ENCODE peak calls at places on chromosomes 12 and 14, in six cellular contexts. One of them, this sample, is unnamed. For H3K4me1, the result is how much of the 10 kb centered on the place peaks cover.

GRCh38 chr14:94532462-94532861 is 23.2 kb upstream of the SERPINA12 start:
- DNase-seq in spleen: no peak
- DNase-seq in CD4-positive, CD25-positive, alpha-beta regulatory T cell: no peak
- DNase-seq in left ventricle myocardium inferior: no peak
- DNase-seq in K562: no peak
- DNase-seq in hepatocyte: no peak
- DNase-seq in this sample: no peak

GRCh38 chr12:121787063-121787774 is 6.3 kb downstream of the RHOF start:
- DNase-seq in spleen: peak
- DNase-seq in CD4-positive, CD25-positive, alpha-beta regulatory T cell: peak
- DNase-seq in left ventricle myocardium inferior: no peak
- DNase-seq in K562: no peak
- DNase-seq in hepatocyte: no peak
- DNase-seq in this sample: no peak

GRCh38 chr14:69050235-69051184 is 71.4 kb upstream of the ACTN1 start:
- DNase-seq in spleen: no peak
- DNase-seq in CD4-positive, CD25-positive, alpha-beta regulatory T cell: no peak
- DNase-seq in left ventricle myocardium inferior: no peak
- DNase-seq in K562: no peak
- DNase-seq in hepatocyte: no peak
- DNase-seq in this sample: no peak

GRCh38 chr12:9068600-9068999 is 47.1 kb downstream of the A2M start:
- DNase-seq in spleen: no peak
- DNase-seq in CD4-positive, CD25-positive, alpha-beta regulatory T cell: no peak
- DNase-seq in left ventricle myocardium inferior: no peak
- DNase-seq in K562: no peak
- DNase-seq in hepatocyte: no peak
- DNase-seq in this sample: no peak

GRCh38 chr14:67982711-67983608 is 163.4 kb downstream of the RAD51B start:
- DNase-seq in spleen: no peak
- DNase-seq in CD4-positive, CD25-positive, alpha-beta regulatory T cell: no peak
- DNase-seq in left ventricle myocardium inferior: no peak
- DNase-seq in K562: no peak
- DNase-seq in hepatocyte: no peak
- DNase-seq in this sample: no peak

GRCh38 chr12:52259850-52260249 is 14.6 kb upstream of the KRT86 start:
- DNase-seq in spleen: peak
- DNase-seq in CD4-positive, CD25-positive, alpha-beta regulatory T cell: no peak
- DNase-seq in left ventricle myocardium inferior: no peak
- DNase-seq in K562: no peak
- DNase-seq in hepatocyte: no peak
- DNase-seq in this sample: no peak

GRCh38 chr14:72423957-72424356 is 469.9 kb downstream of the DPF3 start:
- DNase-seq in spleen: no peak
- DNase-seq in CD4-positive, CD25-positive, alpha-beta regulatory T cell: no peak
- DNase-seq in left ventricle myocardium inferior: no peak
- DNase-seq in K562: no peak
- DNase-seq in hepatocyte: no peak
- DNase-seq in this sample: no peak

GRCh38 chr14:23112359-23113178 is 6.5 kb downstream of the CEBPE start:
- DNase-seq in spleen: peak
- DNase-seq in CD4-positive, CD25-positive, alpha-beta regulatory T cell: no peak
- DNase-seq in left ventricle myocardium inferior: no peak
- DNase-seq in K562: peak
- DNase-seq in hepatocyte: no peak
- DNase-seq in this sample: no peak

GRCh38 chr12:6942331-6942665 is 1.3 kb upstream of the RNU7-1 start:
- DNase-seq in spleen: peak
- DNase-seq in CD4-positive, CD25-positive, alpha-beta regulatory T cell: no peak
- DNase-seq in left ventricle myocardium inferior: no peak
- DNase-seq in K562: no peak
- DNase-seq in hepatocyte: no peak
- DNase-seq in this sample: no peak

GRCh38 chr12:54041097-54041690 is 8.3 kb downstream of the HOXC5 start:
- DNase-seq in spleen: no peak
- DNase-seq in CD4-positive, CD25-positive, alpha-beta regulatory T cell: no peak
- DNase-seq in left ventricle myocardium inferior: no peak
- DNase-seq in K562: no peak
- DNase-seq in hepatocyte: no peak
- DNase-seq in this sample: no peak

GRCh38 chr14:69052181-69052601 is 73.1 kb upstream of the ACTN1 start:
- DNase-seq in spleen: no peak
- DNase-seq in CD4-positive, CD25-positive, alpha-beta regulatory T cell: no peak
- DNase-seq in left ventricle myocardium inferior: no peak
- DNase-seq in K562: no peak
- DNase-seq in hepatocyte: no peak
- DNase-seq in this sample: no peak

GRCh38 chr14:61598980-61599379 is 96.3 kb upstream of the HIF1A start:
- DNase-seq in spleen: no peak
- DNase-seq in CD4-positive, CD25-positive, alpha-beta regulatory T cell: no peak
- DNase-seq in left ventricle myocardium inferior: no peak
- DNase-seq in K562: no peak
- DNase-seq in hepatocyte: no peak
- DNase-seq in this sample: no peak

GRCh38 chr12:39626033-39626814 is 6.6 kb upstream of the ABCD2 start:
- DNase-seq in spleen: peak
- DNase-seq in CD4-positive, CD25-positive, alpha-beta regulatory T cell: no peak
- DNase-seq in left ventricle myocardium inferior: no peak
- DNase-seq in K562: peak
- DNase-seq in hepatocyte: no peak
- DNase-seq in this sample: no peak

GRCh38 chr14:22291406-22291805 is 297.6 kb downstream of the DAD1 start:
- DNase-seq in spleen: no peak
- DNase-seq in CD4-positive, CD25-positive, alpha-beta regulatory T cell: no peak
- DNase-seq in left ventricle myocardium inferior: no peak
- DNase-seq in K562: no peak
- DNase-seq in hepatocyte: no peak
- DNase-seq in this sample: no peak

GRCh38 chr12:62106547-62107175 is 153.5 kb upstream of the USP15 start:
- DNase-seq in spleen: no peak
- DNase-seq in CD4-positive, CD25-positive, alpha-beta regulatory T cell: no peak
- DNase-seq in left ventricle myocardium inferior: no peak
- DNase-seq in K562: no peak
- DNase-seq in hepatocyte: no peak
- DNase-seq in this sample: no peak

GRCh38 chr14:101178184-101179072 is 274.9 kb upstream of the RTL1 start:
- DNase-seq in spleen: peak
- DNase-seq in CD4-positive, CD25-positive, alpha-beta regulatory T cell: no peak
- DNase-seq in left ventricle myocardium inferior: no peak
- DNase-seq in K562: no peak
- DNase-seq in hepatocyte: no peak
- DNase-seq in this sample: no peak

GRCh38 chr12:68773582-68773981 is 27.6 kb downstream of the SLC35E3 start:
- DNase-seq in spleen: no peak
- DNase-seq in CD4-positive, CD25-positive, alpha-beta regulatory T cell: no peak
- DNase-seq in left ventricle myocardium inferior: no peak
- DNase-seq in K562: no peak
- DNase-seq in hepatocyte: no peak
- DNase-seq in this sample: no peak

GRCh38 chr12:14416658-14417057 is 51.2 kb downstream of the ATF7IP start:
- DNase-seq in spleen: no peak
- DNase-seq in CD4-positive, CD25-positive, alpha-beta regulatory T cell: peak
- DNase-seq in left ventricle myocardium inferior: no peak
- DNase-seq in K562: no peak
- DNase-seq in hepatocyte: peak
- DNase-seq in this sample: peak

GRCh38 chr12:57603758-57604453 is 718 bp upstream of the DTX3 start:
- DNase-seq in spleen: no peak
- DNase-seq in CD4-positive, CD25-positive, alpha-beta regulatory T cell: no peak
- DNase-seq in left ventricle myocardium inferior: peak
- DNase-seq in K562: no peak
- DNase-seq in hepatocyte: peak
- DNase-seq in this sample: no peak

DNA sequence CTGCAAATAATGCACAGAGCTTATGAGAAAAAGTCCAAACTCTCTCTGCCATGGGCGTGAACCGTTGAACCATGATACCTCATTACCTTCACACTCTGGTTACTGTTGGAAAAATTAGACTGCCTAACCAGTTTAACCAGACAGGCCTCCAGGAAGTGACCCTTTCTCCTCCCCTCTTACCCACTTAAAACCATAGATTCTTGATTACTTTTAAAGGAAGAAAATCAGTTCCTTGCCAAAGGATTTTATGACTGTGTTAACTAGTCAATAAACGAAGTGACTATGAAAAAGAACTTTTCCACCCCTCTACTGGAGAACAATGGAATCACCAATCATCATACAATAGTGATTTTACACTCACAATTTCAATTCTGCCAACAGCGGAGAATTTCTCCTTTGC is 254.0 kb upstream of the ATP2B1 start:
- DNase-seq in spleen: no peak
- DNase-seq in CD4-positive, CD25-positive, alpha-beta regulatory T cell: no peak
- DNase-seq in left ventricle myocardium inferior: no peak
- DNase-seq in K562: no peak
- DNase-seq in hepatocyte: no peak
- DNase-seq in this sample: no peak
- H3K4me1 ChIP-seq in spleen: under half
- H3K4me1 ChIP-seq in CD4-positive, CD25-positive, alpha-beta regulatory T cell: under half
- H3K4me1 ChIP-seq in left ventricle myocardium inferior: under half
- H3K4me1 ChIP-seq in K562: under half
- H3K4me1 ChIP-seq in hepatocyte: under half
- H3K4me1 ChIP-seq in this sample: under half

DNA sequence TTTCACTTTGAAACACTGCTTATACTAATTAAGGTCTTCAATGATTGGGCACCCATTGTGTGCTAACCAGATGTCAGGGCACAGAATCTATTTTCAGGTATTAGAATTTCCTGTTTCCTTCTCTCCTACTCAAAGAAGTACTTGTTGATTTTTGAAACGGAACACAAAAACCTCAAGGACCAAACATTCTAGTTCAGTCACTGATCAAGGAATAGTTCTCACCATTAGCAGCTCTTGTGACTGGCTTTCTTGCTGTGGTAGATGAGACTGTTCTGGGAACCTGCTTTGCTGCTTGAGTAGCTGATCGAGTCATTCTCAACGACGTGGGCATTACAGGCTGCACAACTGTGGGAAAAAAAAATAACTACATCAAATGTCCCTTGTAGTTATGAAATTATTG is 11.0 kb downstream of the DLGAP5 start:
- DNase-seq in spleen: no peak
- DNase-seq in CD4-positive, CD25-positive, alpha-beta regulatory T cell: no peak
- DNase-seq in left ventricle myocardium inferior: no peak
- DNase-seq in K562: no peak
- DNase-seq in hepatocyte: no peak
- DNase-seq in this sample: no peak
- H3K4me1 ChIP-seq in spleen: under half
- H3K4me1 ChIP-seq in CD4-positive, CD25-positive, alpha-beta regulatory T cell: under half
- H3K4me1 ChIP-seq in left ventricle myocardium inferior: under half
- H3K4me1 ChIP-seq in K562: under half
- H3K4me1 ChIP-seq in hepatocyte: under half
- H3K4me1 ChIP-seq in this sample: under half

DNA sequence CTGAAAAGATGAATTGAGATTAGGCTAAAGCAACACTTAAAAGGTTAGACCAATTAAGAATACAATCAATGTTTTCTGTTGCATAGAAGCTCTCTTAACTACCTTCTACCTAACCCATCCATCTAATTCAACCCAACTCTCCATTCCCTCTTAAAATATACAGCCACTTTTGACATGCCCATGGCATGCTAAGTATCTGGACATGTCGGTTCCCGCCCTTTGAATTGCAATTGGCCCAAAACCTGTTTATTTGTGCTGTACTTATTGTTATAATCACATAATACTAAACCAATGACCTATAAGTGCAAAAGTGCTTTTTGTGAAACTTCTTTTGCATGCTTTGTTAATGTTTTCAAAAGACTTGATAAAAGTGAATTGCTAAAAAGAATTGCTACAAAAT is 37.6 kb upstream of the APPL2 start:
- DNase-seq in spleen: no peak
- DNase-seq in CD4-positive, CD25-positive, alpha-beta regulatory T cell: no peak
- DNase-seq in left ventricle myocardium inferior: no peak
- DNase-seq in K562: no peak
- DNase-seq in hepatocyte: no peak
- DNase-seq in this sample: peak
- H3K4me1 ChIP-seq in spleen: under half
- H3K4me1 ChIP-seq in CD4-positive, CD25-positive, alpha-beta regulatory T cell: under half
- H3K4me1 ChIP-seq in left ventricle myocardium inferior: under half
- H3K4me1 ChIP-seq in K562: under half
- H3K4me1 ChIP-seq in hepatocyte: under half
- H3K4me1 ChIP-seq in this sample: under half

DNA sequence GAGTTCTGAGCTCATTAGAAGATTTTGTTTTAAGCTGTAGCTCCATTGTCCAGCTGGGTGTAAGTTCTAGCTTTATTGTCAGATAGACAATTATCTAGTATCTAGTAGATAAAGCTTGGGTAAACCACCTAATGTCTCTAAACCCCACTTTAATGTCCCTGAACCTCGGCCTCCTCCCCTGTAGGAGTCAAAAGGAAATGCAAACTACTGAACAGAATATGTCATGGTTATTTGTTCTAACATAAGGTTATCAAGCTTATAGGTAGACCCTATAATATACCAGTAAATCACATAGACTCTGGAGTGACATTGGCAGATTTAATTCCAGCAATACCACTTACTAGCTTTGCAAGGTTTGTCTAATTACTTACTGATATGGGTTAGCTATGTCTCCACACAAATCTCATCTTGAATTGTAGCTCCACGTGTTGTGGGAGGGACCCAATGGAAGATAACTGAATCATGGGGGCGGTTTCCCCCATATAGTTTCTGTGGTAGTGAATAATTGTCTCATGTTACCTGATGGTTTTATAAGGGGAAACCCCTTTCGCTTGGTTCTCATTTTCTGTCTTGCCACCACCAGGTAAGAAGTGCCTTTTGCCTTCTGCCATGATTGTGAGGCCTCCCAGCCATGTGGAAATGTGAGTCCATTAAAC is 29.4 kb downstream of the BCAT1 start:
- DNase-seq in spleen: no peak
- DNase-seq in CD4-positive, CD25-positive, alpha-beta regulatory T cell: no peak
- DNase-seq in left ventricle myocardium inferior: no peak
- DNase-seq in K562: no peak
- DNase-seq in hepatocyte: no peak
- DNase-seq in this sample: no peak
- H3K4me1 ChIP-seq in spleen: under half
- H3K4me1 ChIP-seq in CD4-positive, CD25-positive, alpha-beta regulatory T cell: under half
- H3K4me1 ChIP-seq in left ventricle myocardium inferior: under half
- H3K4me1 ChIP-seq in K562: under half
- H3K4me1 ChIP-seq in hepatocyte: under half
- H3K4me1 ChIP-seq in this sample: under half

GRCh38 chr12:123388948-123389559 is 5.1 kb downstream of the KMT5A start:
- DNase-seq in spleen: no peak
- DNase-seq in CD4-positive, CD25-positive, alpha-beta regulatory T cell: no peak
- DNase-seq in left ventricle myocardium inferior: no peak
- DNase-seq in K562: peak
- DNase-seq in hepatocyte: no peak
- DNase-seq in this sample: no peak

GRCh38 chr12:123391546-123392343 is 7.8 kb downstream of the KMT5A start:
- DNase-seq in spleen: no peak
- DNase-seq in CD4-positive, CD25-positive, alpha-beta regulatory T cell: no peak
- DNase-seq in left ventricle myocardium inferior: no peak
- DNase-seq in K562: no peak
- DNase-seq in hepatocyte: no peak
- DNase-seq in this sample: no peak

GRCh38 chr12:123388218-123388947 is 4.5 kb downstream of the KMT5A start:
- DNase-seq in spleen: peak
- DNase-seq in CD4-positive, CD25-positive, alpha-beta regulatory T cell: peak
- DNase-seq in left ventricle myocardium inferior: peak
- DNase-seq in K562: peak
- DNase-seq in hepatocyte: peak
- DNase-seq in this sample: peak

GRCh38 chr12:123389560-123390351 is 5.8 kb downstream of the KMT5A start:
- DNase-seq in spleen: peak
- DNase-seq in CD4-positive, CD25-positive, alpha-beta regulatory T cell: no peak
- DNase-seq in left ventricle myocardium inferior: peak
- DNase-seq in K562: peak
- DNase-seq in hepatocyte: peak
- DNase-seq in this sample: peak

GRCh38 chr12:123390415-123391093 is 6.6 kb downstream of the KMT5A start:
- DNase-seq in spleen: no peak
- DNase-seq in CD4-positive, CD25-positive, alpha-beta regulatory T cell: no peak
- DNase-seq in left ventricle myocardium inferior: no peak
- DNase-seq in K562: no peak
- DNase-seq in hepatocyte: no peak
- DNase-seq in this sample: no peak
- H3K4me1 ChIP-seq in spleen: under half
- H3K4me1 ChIP-seq in CD4-positive, CD25-positive, alpha-beta regulatory T cell: under half
- H3K4me1 ChIP-seq in left ventricle myocardium inferior: under half
- H3K4me1 ChIP-seq in K562: under half
- H3K4me1 ChIP-seq in hepatocyte: under half
- H3K4me1 ChIP-seq in this sample: under half

This sample was measured in HAP-1.